ENCODE peak calls at places on chromosome 21, in five cellular contexts. Z is K562, U is HepG2, W is SK-N-SH, S is GM12878. E is an unnamed sample.

GRCh38 chr21:46182548-46183336 is 1.5 kb downstream of the SPATC1L start:
- DNase-seq in Z (peak), U (no peak), W (no peak), S (no peak), E (no peak)

GRCh38 chr21:35072960-35073359 is 23.9 kb upstream of the RUNX1 start:
- DNase-seq in Z (no peak), U (no peak), W (no peak), S (no peak), E (no peak)

GRCh38 chr21:46604975-46605758 is at the start of gene S100B:
- DNase-seq in Z (peak), U (no peak), W (peak), S (no peak), E (peak)

GRCh38 chr21:32470206-32470605 is 57.7 kb downstream of the EVA1C start:
- DNase-seq in Z (no peak), U (no peak), W (no peak), S (no peak), E (no peak)

GRCh38 chr21:21921410-21922232 is 923.4 kb downstream of the NCAM2 start:
- DNase-seq in Z (peak), U (no peak), W (peak), S (no peak), E (no peak)

GRCh38 chr21:40840441-40840840 is 6.5 kb downstream of the DSCAM start:
- DNase-seq in Z (no peak), U (no peak), W (no peak), S (no peak), E (no peak)

GRCh38 chr21:17488620-17489019 is 24.2 kb upstream of the CXADR start:
- DNase-seq in Z (no peak), U (no peak), W (no peak), S (no peak), E (no peak)

GRCh38 chr21:35648512-35648911 is 411.8 kb downstream of the SETD4 start:
- DNase-seq in Z (no peak), U (no peak), W (no peak), S (no peak), E (no peak)

GRCh38 chr21:36282568-36283230 is 37.3 kb upstream of the MORC3 start:
- DNase-seq in Z (no peak), U (no peak), W (no peak), S (no peak), E (no peak)

GRCh38 chr21:42614391-42614790 is 39.0 kb upstream of the PDE9A start:
- DNase-seq in Z (no peak), U (no peak), W (no peak), S (no peak), E (no peak)
- TF ChIP-seq REST in Z (no peak), U (no peak), W (no peak), S (no peak), E (no peak)

GRCh38 chr21:38277501-38278111 is 20.8 kb downstream of the KCNJ15 start:
- DNase-seq in Z (no peak), U (no peak), W (no peak), S (no peak), E (peak)
- TF ChIP-seq POLR2AphosphoS5 in Z (peak), U (no peak), W (peak), S (no peak), E (no peak)

DNA sequence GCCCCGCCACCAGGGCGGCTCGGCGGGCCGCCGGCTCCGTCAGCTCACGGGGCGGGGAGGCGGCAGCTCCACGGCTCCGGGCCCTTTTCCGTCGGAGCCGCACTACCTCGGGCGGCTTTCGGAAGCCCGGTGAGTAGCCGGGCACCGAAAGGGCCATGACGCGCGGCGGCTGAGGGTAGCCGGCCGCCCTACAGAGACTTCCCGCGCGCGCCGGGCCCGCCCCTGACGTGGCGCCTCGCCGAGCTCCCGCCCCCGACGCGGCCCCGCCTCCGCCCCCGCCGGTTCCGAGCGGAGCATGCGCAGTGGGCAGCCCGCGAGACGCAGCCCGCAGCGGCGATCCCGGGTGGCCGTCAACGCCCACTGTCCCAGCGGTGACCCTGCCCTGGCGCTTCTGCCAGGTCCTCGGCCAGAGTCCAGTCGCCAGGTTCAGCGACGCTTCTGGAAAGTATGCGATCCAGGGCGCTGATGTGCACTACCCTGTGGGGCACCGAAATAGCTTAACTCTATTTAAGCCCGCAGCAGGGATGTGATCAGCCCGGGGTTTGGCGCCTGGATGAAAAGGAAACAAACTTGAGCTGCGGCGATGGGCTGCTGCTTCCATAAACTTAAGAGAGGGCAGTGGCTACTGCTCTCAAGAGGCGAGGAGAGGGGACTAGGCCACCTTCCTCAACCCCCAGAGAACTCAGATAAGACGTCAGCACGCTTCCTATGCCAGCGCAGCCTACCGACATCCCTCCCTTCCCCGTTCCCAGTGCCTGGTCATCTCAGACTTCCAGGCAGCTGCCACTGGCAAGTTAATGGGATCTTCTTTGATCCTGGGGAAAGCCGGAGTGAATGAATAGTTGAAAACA is at the start of gene DONSON:
- DNase-seq in Z (peak), U (peak), W (peak), S (peak), E (peak)
- TF ChIP-seq GABPA in Z (no peak), U (no peak), W (no peak), S (no peak), E (no peak)

GRCh38 chr21:37788503-37788902 is 127.8 kb downstream of the KCNJ6 start:
- DNase-seq in Z (no peak), U (no peak), W (no peak), S (no peak), E (no peak)
- TF ChIP-seq REST in Z (no peak), U (no peak), W (no peak), S (no peak), E (no peak)

DNA sequence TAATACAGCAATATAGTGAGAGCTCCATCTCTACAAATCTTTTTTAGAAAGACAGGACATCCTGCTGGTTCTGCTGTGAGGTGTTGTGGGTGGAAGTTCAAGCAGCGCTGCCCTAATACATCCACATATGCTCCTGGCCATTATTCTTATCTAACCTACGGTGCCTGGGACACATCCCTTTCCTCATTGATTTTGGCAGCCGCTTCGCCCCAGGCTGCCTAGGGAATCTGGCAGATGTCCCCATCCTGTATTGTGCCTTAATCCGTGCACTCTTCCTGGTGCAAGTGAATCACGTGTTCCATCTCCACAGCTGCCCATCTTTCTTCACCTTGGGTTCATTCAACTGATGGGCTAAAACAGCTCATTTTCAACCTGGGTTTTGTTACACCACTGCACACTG is 3.1 kb upstream of the UBE2G2 start:
- DNase-seq in Z (no peak), U (no peak), W (peak), S (no peak), E (no peak)
- TF ChIP-seq POLR2AphosphoS5 in Z (no peak), U (no peak), W (no peak), S (no peak), E (no peak)

GRCh38 chr21:39604951-39605350 is 7.8 kb upstream of the B3GALT5 start:
- DNase-seq in Z (no peak), U (no peak), W (no peak), S (no peak), E (no peak)
- TF ChIP-seq GABPA in Z (no peak), U (no peak), W (no peak), S (no peak), E (no peak)

GRCh38 chr21:26389971-26390641 is 183.0 kb downstream of the CYYR1 start:
- DNase-seq in Z (no peak), U (no peak), W (no peak), S (no peak), E (no peak)
- TF ChIP-seq REST in Z (no peak), U (no peak), W (no peak), S (no peak), E (no peak)

GRCh38 chr21:28521932-28522826 is 470.5 kb downstream of the LTN1 start:
- DNase-seq in Z (no peak), U (no peak), W (peak), S (no peak), E (no peak)
- TF ChIP-seq POLR2AphosphoS5 in Z (no peak), U (no peak), W (no peak), S (no peak), E (no peak)